ENCODE peak calls at places on chromosomes 2 and 18, in seven cellular contexts. One of them, this sample, is unnamed.

GRCh38 chr2:234178309-234179030 is 128.0 kb downstream of the SPP2 start:
- ATAC-seq in lower lobe of right lung: peak
- ATAC-seq in natural killer cell: no peak
- ATAC-seq in RWPE2: peak
- ATAC-seq in WTC11: no peak
- ATAC-seq in heart right ventricle: no peak
- ATAC-seq in CD4-positive, alpha-beta T cell: no peak
- ATAC-seq in this sample: no peak

GRCh38 chr2:205786976-205787375 is 104.7 kb downstream of the NRP2 start:
- ATAC-seq in lower lobe of right lung: peak
- ATAC-seq in natural killer cell: no peak
- ATAC-seq in RWPE2: no peak
- ATAC-seq in WTC11: no peak
- ATAC-seq in heart right ventricle: no peak
- ATAC-seq in CD4-positive, alpha-beta T cell: no peak
- ATAC-seq in this sample: no peak

GRCh38 chr18:32368170-32368569 is 102.5 kb downstream of the GAREM1 start:
- ATAC-seq in lower lobe of right lung: peak
- ATAC-seq in natural killer cell: no peak
- ATAC-seq in RWPE2: no peak
- ATAC-seq in WTC11: no peak
- ATAC-seq in heart right ventricle: no peak
- ATAC-seq in CD4-positive, alpha-beta T cell: no peak
- ATAC-seq in this sample: peak

GRCh38 chr2:161488131-161488699 is 72.1 kb downstream of the TBR1 start:
- ATAC-seq in lower lobe of right lung: no peak
- ATAC-seq in natural killer cell: no peak
- ATAC-seq in RWPE2: no peak
- ATAC-seq in WTC11: no peak
- ATAC-seq in heart right ventricle: no peak
- ATAC-seq in CD4-positive, alpha-beta T cell: no peak
- ATAC-seq in this sample: no peak

GRCh38 chr2:63669596-63669995 is 80.8 kb downstream of the MDH1 start:
- ATAC-seq in lower lobe of right lung: no peak
- ATAC-seq in natural killer cell: no peak
- ATAC-seq in RWPE2: no peak
- ATAC-seq in WTC11: no peak
- ATAC-seq in heart right ventricle: no peak
- ATAC-seq in CD4-positive, alpha-beta T cell: no peak
- ATAC-seq in this sample: no peak

GRCh38 chr2:44348385-44348784 is 12.9 kb downstream of the PREPL start:
- ATAC-seq in lower lobe of right lung: no peak
- ATAC-seq in natural killer cell: no peak
- ATAC-seq in RWPE2: no peak
- ATAC-seq in WTC11: no peak
- ATAC-seq in heart right ventricle: peak
- ATAC-seq in CD4-positive, alpha-beta T cell: no peak
- ATAC-seq in this sample: no peak

GRCh38 chr2:237604960-237605359 is 14.4 kb upstream of the RAB17 start:
- ATAC-seq in lower lobe of right lung: peak
- ATAC-seq in natural killer cell: no peak
- ATAC-seq in RWPE2: no peak
- ATAC-seq in WTC11: peak
- ATAC-seq in heart right ventricle: no peak
- ATAC-seq in CD4-positive, alpha-beta T cell: no peak
- ATAC-seq in this sample: no peak

GRCh38 chr2:27730249-27730648 is 41.3 kb upstream of the MRPL33 start:
- ATAC-seq in lower lobe of right lung: peak
- ATAC-seq in natural killer cell: no peak
- ATAC-seq in RWPE2: no peak
- ATAC-seq in WTC11: no peak
- ATAC-seq in heart right ventricle: no peak
- ATAC-seq in CD4-positive, alpha-beta T cell: no peak
- ATAC-seq in this sample: peak

GRCh38 chr2:135963841-135964240 is 21.6 kb downstream of the DARS1 start:
- ATAC-seq in lower lobe of right lung: no peak
- ATAC-seq in natural killer cell: no peak
- ATAC-seq in RWPE2: peak
- ATAC-seq in WTC11: no peak
- ATAC-seq in heart right ventricle: no peak
- ATAC-seq in CD4-positive, alpha-beta T cell: no peak
- ATAC-seq in this sample: peak

GRCh38 chr2:97781981-97782380 is 68.6 kb downstream of the ZAP70 start:
- ATAC-seq in lower lobe of right lung: no peak
- ATAC-seq in natural killer cell: no peak
- ATAC-seq in RWPE2: peak
- ATAC-seq in WTC11: no peak
- ATAC-seq in heart right ventricle: no peak
- ATAC-seq in CD4-positive, alpha-beta T cell: no peak
- ATAC-seq in this sample: no peak

GRCh38 chr2:179272406-179273192 is 8.0 kb upstream of the SESTD1 start:
- ATAC-seq in lower lobe of right lung: peak
- ATAC-seq in natural killer cell: no peak
- ATAC-seq in RWPE2: peak
- ATAC-seq in WTC11: no peak
- ATAC-seq in heart right ventricle: peak
- ATAC-seq in CD4-positive, alpha-beta T cell: no peak
- ATAC-seq in this sample: peak

GRCh38 chr2:126799306-126799705 is 99.4 kb upstream of the TEX51 start:
- ATAC-seq in lower lobe of right lung: no peak
- ATAC-seq in natural killer cell: no peak
- ATAC-seq in RWPE2: no peak
- ATAC-seq in WTC11: no peak
- ATAC-seq in heart right ventricle: no peak
- ATAC-seq in CD4-positive, alpha-beta T cell: no peak
- ATAC-seq in this sample: no peak

GRCh38 chr18:1092228-1092627 is 187.6 kb downstream of the ADCYAP1 start:
- ATAC-seq in lower lobe of right lung: no peak
- ATAC-seq in natural killer cell: no peak
- ATAC-seq in RWPE2: no peak
- ATAC-seq in WTC11: peak
- ATAC-seq in heart right ventricle: no peak
- ATAC-seq in CD4-positive, alpha-beta T cell: no peak
- ATAC-seq in this sample: no peak

GRCh38 chr2:8573234-8573941 is 108.5 kb upstream of the ID2 start:
- ATAC-seq in lower lobe of right lung: no peak
- ATAC-seq in natural killer cell: no peak
- ATAC-seq in RWPE2: no peak
- ATAC-seq in WTC11: peak
- ATAC-seq in heart right ventricle: no peak
- ATAC-seq in CD4-positive, alpha-beta T cell: no peak
- ATAC-seq in this sample: no peak

GRCh38 chr2:74551942-74552913 is 1.5 kb downstream of the LOXL3 start:
- ATAC-seq in lower lobe of right lung: no peak
- ATAC-seq in natural killer cell: no peak
- ATAC-seq in RWPE2: no peak
- ATAC-seq in WTC11: no peak
- ATAC-seq in heart right ventricle: no peak
- ATAC-seq in CD4-positive, alpha-beta T cell: no peak
- ATAC-seq in this sample: no peak

GRCh38 chr2:112585873-112586477 is 1.6 kb downstream of the CHCHD5 start:
- ATAC-seq in lower lobe of right lung: no peak
- ATAC-seq in natural killer cell: no peak
- ATAC-seq in RWPE2: no peak
- ATAC-seq in WTC11: no peak
- ATAC-seq in heart right ventricle: no peak
- ATAC-seq in CD4-positive, alpha-beta T cell: no peak
- ATAC-seq in this sample: no peak

GRCh38 chr2:112585400-112585799 is 991 bp downstream of the CHCHD5 start:
- ATAC-seq in lower lobe of right lung: no peak
- ATAC-seq in natural killer cell: no peak
- ATAC-seq in RWPE2: no peak
- ATAC-seq in WTC11: no peak
- ATAC-seq in heart right ventricle: no peak
- ATAC-seq in CD4-positive, alpha-beta T cell: no peak
- ATAC-seq in this sample: no peak

GRCh38 chr2:112584891-112585250 is 462 bp downstream of the CHCHD5 start:
- ATAC-seq in lower lobe of right lung: no peak
- ATAC-seq in natural killer cell: no peak
- ATAC-seq in RWPE2: no peak
- ATAC-seq in WTC11: no peak
- ATAC-seq in heart right ventricle: no peak
- ATAC-seq in CD4-positive, alpha-beta T cell: no peak
- ATAC-seq in this sample: no peak

GRCh38 chr2:112583497-112584133 is 794 bp upstream of the CHCHD5 start:
- ATAC-seq in lower lobe of right lung: peak
- ATAC-seq in natural killer cell: no peak
- ATAC-seq in RWPE2: no peak
- ATAC-seq in WTC11: no peak
- ATAC-seq in heart right ventricle: no peak
- ATAC-seq in CD4-positive, alpha-beta T cell: no peak
- ATAC-seq in this sample: no peak

GRCh38 chr2:112584134-112584890 is at the start of gene CHCHD5:
- ATAC-seq in lower lobe of right lung: peak
- ATAC-seq in natural killer cell: peak
- ATAC-seq in RWPE2: peak
- ATAC-seq in WTC11: peak
- ATAC-seq in heart right ventricle: peak
- ATAC-seq in CD4-positive, alpha-beta T cell: peak
- ATAC-seq in this sample: peak
- TF ChIP-seq CTCF in lower lobe of right lung: peak
- TF ChIP-seq CTCF in natural killer cell: no peak
- TF ChIP-seq CTCF in RWPE2: no peak
- TF ChIP-seq CTCF in WTC11: no peak
- TF ChIP-seq CTCF in heart right ventricle: peak
- TF ChIP-seq CTCF in CD4-positive, alpha-beta T cell: no peak
- TF ChIP-seq CTCF in this sample: peak

GRCh38 chr2:241257419-241258032 is 57.9 kb downstream of the HDLBP start:
- ATAC-seq in lower lobe of right lung: no peak
- ATAC-seq in natural killer cell: peak
- ATAC-seq in RWPE2: no peak
- ATAC-seq in WTC11: no peak
- ATAC-seq in heart right ventricle: no peak
- ATAC-seq in CD4-positive, alpha-beta T cell: no peak
- ATAC-seq in this sample: no peak
- TF ChIP-seq CTCF in lower lobe of right lung: no peak
- TF ChIP-seq CTCF in natural killer cell: peak
- TF ChIP-seq CTCF in RWPE2: no peak
- TF ChIP-seq CTCF in WTC11: no peak
- TF ChIP-seq CTCF in heart right ventricle: no peak
- TF ChIP-seq CTCF in CD4-positive, alpha-beta T cell: peak
- TF ChIP-seq CTCF in this sample: peak

DNA sequence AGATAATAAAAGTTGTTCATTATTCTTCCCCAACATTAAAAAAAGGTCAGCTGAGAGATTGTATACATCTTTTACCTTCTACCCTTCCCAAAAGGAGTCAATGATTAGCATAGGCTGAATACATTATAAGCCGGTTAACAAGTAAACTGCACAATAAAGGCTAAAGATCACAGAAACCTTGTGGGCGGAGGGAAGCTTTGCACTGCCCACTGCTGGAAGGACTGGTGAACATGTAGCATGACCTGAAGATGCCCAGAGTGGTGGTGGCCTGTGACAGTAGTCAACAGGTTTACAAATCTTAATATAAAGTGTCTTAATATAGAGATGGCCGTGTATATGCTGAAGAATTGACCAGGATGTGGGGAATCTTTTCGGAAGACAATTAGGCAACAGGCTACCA is 35.6 kb downstream of the ARL5A start:
- ATAC-seq in lower lobe of right lung: no peak
- ATAC-seq in natural killer cell: no peak
- ATAC-seq in RWPE2: no peak
- ATAC-seq in WTC11: peak
- ATAC-seq in heart right ventricle: no peak
- ATAC-seq in CD4-positive, alpha-beta T cell: no peak
- ATAC-seq in this sample: no peak
- TF ChIP-seq CTCF in lower lobe of right lung: no peak
- TF ChIP-seq CTCF in natural killer cell: no peak
- TF ChIP-seq CTCF in RWPE2: no peak
- TF ChIP-seq CTCF in WTC11: no peak
- TF ChIP-seq CTCF in heart right ventricle: no peak
- TF ChIP-seq CTCF in CD4-positive, alpha-beta T cell: no peak
- TF ChIP-seq CTCF in this sample: no peak

GRCh38 chr2:60356346-60356745 is 197.1 kb downstream of the BCL11A start:
- ATAC-seq in lower lobe of right lung: no peak
- ATAC-seq in natural killer cell: no peak
- ATAC-seq in RWPE2: no peak
- ATAC-seq in WTC11: no peak
- ATAC-seq in heart right ventricle: no peak
- ATAC-seq in CD4-positive, alpha-beta T cell: no peak
- ATAC-seq in this sample: no peak
- TF ChIP-seq CTCF in lower lobe of right lung: no peak
- TF ChIP-seq CTCF in natural killer cell: no peak
- TF ChIP-seq CTCF in RWPE2: no peak
- TF ChIP-seq CTCF in WTC11: no peak
- TF ChIP-seq CTCF in heart right ventricle: no peak
- TF ChIP-seq CTCF in CD4-positive, alpha-beta T cell: no peak
- TF ChIP-seq CTCF in this sample: no peak

GRCh38 chr2:46988733-46989481 is 73.3 kb upstream of the MCFD2 start:
- ATAC-seq in lower lobe of right lung: no peak
- ATAC-seq in natural killer cell: no peak
- ATAC-seq in RWPE2: no peak
- ATAC-seq in WTC11: peak
- ATAC-seq in heart right ventricle: no peak
- ATAC-seq in CD4-positive, alpha-beta T cell: no peak
- ATAC-seq in this sample: no peak
- TF ChIP-seq CTCF in lower lobe of right lung: no peak
- TF ChIP-seq CTCF in natural killer cell: no peak
- TF ChIP-seq CTCF in RWPE2: no peak
- TF ChIP-seq CTCF in WTC11: no peak
- TF ChIP-seq CTCF in heart right ventricle: no peak
- TF ChIP-seq CTCF in CD4-positive, alpha-beta T cell: no peak
- TF ChIP-seq CTCF in this sample: no peak

GRCh38 chr2:81260320-81260719 is 955.8 kb upstream of the LRRTM1 start:
- ATAC-seq in lower lobe of right lung: no peak
- ATAC-seq in natural killer cell: no peak
- ATAC-seq in RWPE2: no peak
- ATAC-seq in WTC11: no peak
- ATAC-seq in heart right ventricle: no peak
- ATAC-seq in CD4-positive, alpha-beta T cell: no peak
- ATAC-seq in this sample: no peak

GRCh38 chr2:81263989-81264388 is 959.4 kb upstream of the LRRTM1 start:
- ATAC-seq in lower lobe of right lung: no peak
- ATAC-seq in natural killer cell: no peak
- ATAC-seq in RWPE2: no peak
- ATAC-seq in WTC11: no peak
- ATAC-seq in heart right ventricle: no peak
- ATAC-seq in CD4-positive, alpha-beta T cell: no peak
- ATAC-seq in this sample: no peak

GRCh38 chr2:81266106-81266505 is 961.6 kb upstream of the LRRTM1 start:
- ATAC-seq in lower lobe of right lung: no peak
- ATAC-seq in natural killer cell: no peak
- ATAC-seq in RWPE2: no peak
- ATAC-seq in WTC11: peak
- ATAC-seq in heart right ventricle: no peak
- ATAC-seq in CD4-positive, alpha-beta T cell: no peak
- ATAC-seq in this sample: no peak
- TF ChIP-seq CTCF in lower lobe of right lung: peak
- TF ChIP-seq CTCF in natural killer cell: no peak
- TF ChIP-seq CTCF in RWPE2: peak
- TF ChIP-seq CTCF in WTC11: peak
- TF ChIP-seq CTCF in heart right ventricle: no peak
- TF ChIP-seq CTCF in CD4-positive, alpha-beta T cell: no peak
- TF ChIP-seq CTCF in this sample: no peak

DNA sequence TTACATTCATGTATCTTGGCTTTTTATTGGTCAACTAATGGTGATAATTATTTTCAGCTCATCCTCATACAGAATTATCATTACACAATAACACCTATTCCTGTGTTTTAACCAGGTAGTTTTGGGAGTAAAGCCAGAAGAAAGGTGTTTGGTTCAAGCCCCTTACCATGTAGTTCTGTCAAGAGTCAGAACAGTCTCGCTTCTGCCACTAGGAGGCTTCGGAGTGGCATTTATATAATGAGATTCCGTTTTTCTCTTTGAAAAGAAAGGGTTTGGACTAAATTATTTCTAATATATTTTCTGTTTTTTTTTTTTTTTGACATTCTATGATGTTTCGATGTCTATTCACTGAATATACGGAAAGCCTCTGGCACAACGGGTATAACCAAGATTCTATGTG is 217.8 kb downstream of the CDH7 start:
- ATAC-seq in lower lobe of right lung: no peak
- ATAC-seq in natural killer cell: no peak
- ATAC-seq in RWPE2: no peak
- ATAC-seq in WTC11: peak
- ATAC-seq in heart right ventricle: no peak
- ATAC-seq in CD4-positive, alpha-beta T cell: no peak
- ATAC-seq in this sample: no peak
- TF ChIP-seq CTCF in lower lobe of right lung: peak
- TF ChIP-seq CTCF in natural killer cell: no peak
- TF ChIP-seq CTCF in RWPE2: peak
- TF ChIP-seq CTCF in WTC11: peak
- TF ChIP-seq CTCF in heart right ventricle: peak
- TF ChIP-seq CTCF in CD4-positive, alpha-beta T cell: no peak
- TF ChIP-seq CTCF in this sample: no peak

This sample was measured in gastroesophageal sphincter.